ENCODE peak calls at places on chromosome 2, in seven cellular contexts. One of them, this sample, is unnamed.

GRCh38 chr2:47147011-47147410 is 8.1 kb downstream of the STPG4 start:
- DNase-seq in brain microvascular endothelial cell: no peak
- DNase-seq in HCT116: no peak
- DNase-seq in astrocyte: no peak
- DNase-seq in lower lobe of right lung: no peak
- DNase-seq in PC-3: no peak
- DNase-seq in mammary epithelial cell: no peak
- DNase-seq in this sample: no peak

GRCh38 chr2:84085562-84085961 is 373.5 kb downstream of the SUCLG1 start:
- DNase-seq in lower lobe of right lung: no peak
- DNase-seq in HCT116: no peak
- DNase-seq in PC-3: no peak
- DNase-seq in astrocyte: no peak
- DNase-seq in mammary epithelial cell: no peak
- DNase-seq in brain microvascular endothelial cell: no peak
- DNase-seq in this sample: no peak

GRCh38 chr2:213150315-213150951 is 979 bp downstream of the IKZF2 start:
- DNase-seq in PC-3: peak; percentile 81
- DNase-seq in astrocyte: peak; percentile 18
- DNase-seq in mammary epithelial cell: peak; percentile 57
- DNase-seq in lower lobe of right lung: no peak
- DNase-seq in brain microvascular endothelial cell: no peak
- DNase-seq in HCT116: no peak
- DNase-seq in this sample: peak; percentile 35

GRCh38 chr2:217166241-217166640 is 306.4 kb upstream of the TNP1 start:
- DNase-seq in mammary epithelial cell: peak; percentile 27
- DNase-seq in PC-3: peak; percentile 65
- DNase-seq in brain microvascular endothelial cell: peak; percentile 29
- DNase-seq in HCT116: peak; percentile 32
- DNase-seq in lower lobe of right lung: no peak
- DNase-seq in astrocyte: peak; percentile 46
- DNase-seq in this sample: no peak

GRCh38 chr2:96157649-96158553 is 12.7 kb upstream of the DUSP2 start:
- DNase-seq in astrocyte: no peak
- DNase-seq in HCT116: no peak
- DNase-seq in PC-3: no peak
- DNase-seq in mammary epithelial cell: no peak
- DNase-seq in brain microvascular endothelial cell: peak; percentile 37
- DNase-seq in lower lobe of right lung: peak; percentile 53
- DNase-seq in this sample: no peak

GRCh38 chr2:176157499-176158305 is 595 bp downstream of the HOXD3 start:
- DNase-seq in PC-3: no peak
- DNase-seq in astrocyte: no peak
- DNase-seq in mammary epithelial cell: no peak
- DNase-seq in lower lobe of right lung: no peak
- DNase-seq in brain microvascular endothelial cell: no peak
- DNase-seq in HCT116: no peak
- DNase-seq in this sample: no peak

GRCh38 chr2:8662239-8662879 is 19.5 kb upstream of the ID2 start:
- DNase-seq in mammary epithelial cell: peak; percentile 59
- DNase-seq in PC-3: peak; percentile 93
- DNase-seq in lower lobe of right lung: peak; percentile 28
- DNase-seq in brain microvascular endothelial cell: no peak
- DNase-seq in HCT116: peak; percentile 56
- DNase-seq in astrocyte: peak; percentile 78
- DNase-seq in this sample: peak; percentile 74

GRCh38 chr2:31324000-31324633 is 90.2 kb downstream of the EHD3 start:
- DNase-seq in brain microvascular endothelial cell: no peak
- DNase-seq in mammary epithelial cell: peak; percentile 44
- DNase-seq in astrocyte: no peak
- DNase-seq in lower lobe of right lung: no peak
- DNase-seq in HCT116: no peak
- DNase-seq in PC-3: peak; percentile 49
- DNase-seq in this sample: peak; percentile 63

GRCh38 chr2:85601771-85602475 is 575 bp downstream of the TMEM150A start:
- DNase-seq in astrocyte: no peak
- DNase-seq in lower lobe of right lung: peak; percentile 83
- DNase-seq in brain microvascular endothelial cell: no peak
- DNase-seq in HCT116: no peak
- DNase-seq in PC-3: peak; percentile 41
- DNase-seq in mammary epithelial cell: no peak
- DNase-seq in this sample: no peak

GRCh38 chr2:119387381-119388129 is 20.8 kb downstream of the DBI start:
- DNase-seq in astrocyte: peak; percentile 75
- DNase-seq in mammary epithelial cell: peak; percentile 76
- DNase-seq in HCT116: no peak
- DNase-seq in PC-3: no peak
- DNase-seq in lower lobe of right lung: peak; percentile 88
- DNase-seq in brain microvascular endothelial cell: peak; percentile 74
- DNase-seq in this sample: no peak

GRCh38 chr2:7835693-7836680 is 845.9 kb upstream of the ID2 start:
- DNase-seq in PC-3: no peak
- DNase-seq in mammary epithelial cell: no peak
- DNase-seq in brain microvascular endothelial cell: no peak
- DNase-seq in astrocyte: no peak
- DNase-seq in lower lobe of right lung: no peak
- DNase-seq in HCT116: no peak
- DNase-seq in this sample: no peak

GRCh38 chr2:199581935-199582336 is 124.2 kb upstream of the SATB2 start:
- DNase-seq in PC-3: no peak
- DNase-seq in HCT116: no peak
- DNase-seq in lower lobe of right lung: no peak
- DNase-seq in brain microvascular endothelial cell: peak; percentile 9
- DNase-seq in mammary epithelial cell: no peak
- DNase-seq in astrocyte: no peak
- DNase-seq in this sample: no peak

GRCh38 chr2:70088508-70089219 is 1.4 kb downstream of the PCBP1 start:
- DNase-seq in astrocyte: no peak
- DNase-seq in brain microvascular endothelial cell: no peak
- DNase-seq in lower lobe of right lung: no peak
- DNase-seq in mammary epithelial cell: no peak
- DNase-seq in PC-3: no peak
- DNase-seq in HCT116: no peak
- DNase-seq in this sample: no peak

GRCh38 chr2:162253435-162253834 is 10.2 kb upstream of the FAP start:
- DNase-seq in mammary epithelial cell: no peak
- DNase-seq in astrocyte: no peak
- DNase-seq in PC-3: no peak
- DNase-seq in HCT116: no peak
- DNase-seq in brain microvascular endothelial cell: no peak
- DNase-seq in lower lobe of right lung: no peak
- DNase-seq in this sample: no peak

GRCh38 chr2:45452866-45453265 is 158.2 kb downstream of the SRBD1 start:
- DNase-seq in PC-3: no peak
- DNase-seq in HCT116: no peak
- DNase-seq in lower lobe of right lung: no peak
- DNase-seq in brain microvascular endothelial cell: peak; percentile 76
- DNase-seq in mammary epithelial cell: no peak
- DNase-seq in astrocyte: peak; percentile 88
- DNase-seq in this sample: no peak

GRCh38 chr2:146927080-146927714 is 917.6 kb upstream of the ACVR2A start:
- DNase-seq in mammary epithelial cell: peak; percentile 59
- DNase-seq in astrocyte: peak; percentile 30
- DNase-seq in PC-3: peak; percentile 73
- DNase-seq in lower lobe of right lung: peak; percentile 43
- DNase-seq in brain microvascular endothelial cell: peak; percentile 62
- DNase-seq in HCT116: peak; percentile 39
- DNase-seq in this sample: peak; percentile 46

GRCh38 chr2:109214651-109215371 is 85.8 kb downstream of the SH3RF3 start:
- DNase-seq in mammary epithelial cell: no peak
- DNase-seq in brain microvascular endothelial cell: no peak
- DNase-seq in astrocyte: no peak
- DNase-seq in lower lobe of right lung: no peak
- DNase-seq in PC-3: no peak
- DNase-seq in HCT116: no peak
- DNase-seq in this sample: no peak

GRCh38 chr2:224178085-224178484 is 139.0 kb upstream of the SERPINE2 start:
- DNase-seq in HCT116: no peak
- DNase-seq in brain microvascular endothelial cell: peak; percentile 67
- DNase-seq in mammary epithelial cell: peak; percentile 53
- DNase-seq in astrocyte: peak; percentile 39
- DNase-seq in lower lobe of right lung: no peak
- DNase-seq in PC-3: no peak
- DNase-seq in this sample: peak; percentile 7

GRCh38 chr2:43041661-43042360 is 184.6 kb downstream of the ZFP36L2 start:
- DNase-seq in lower lobe of right lung: no peak
- DNase-seq in HCT116: no peak
- DNase-seq in astrocyte: peak; percentile 99
- DNase-seq in brain microvascular endothelial cell: peak; percentile 81
- DNase-seq in PC-3: peak; percentile 99
- DNase-seq in mammary epithelial cell: peak; percentile 88
- DNase-seq in this sample: peak; percentile 98

GRCh38 chr2:119292226-119292625 is 68.6 kb downstream of the STEAP3 start:
- DNase-seq in lower lobe of right lung: no peak
- DNase-seq in mammary epithelial cell: no peak
- DNase-seq in brain microvascular endothelial cell: peak; percentile 34
- DNase-seq in PC-3: peak; percentile 48
- DNase-seq in astrocyte: peak; percentile 18
- DNase-seq in HCT116: no peak
- DNase-seq in this sample: no peak

DNA sequence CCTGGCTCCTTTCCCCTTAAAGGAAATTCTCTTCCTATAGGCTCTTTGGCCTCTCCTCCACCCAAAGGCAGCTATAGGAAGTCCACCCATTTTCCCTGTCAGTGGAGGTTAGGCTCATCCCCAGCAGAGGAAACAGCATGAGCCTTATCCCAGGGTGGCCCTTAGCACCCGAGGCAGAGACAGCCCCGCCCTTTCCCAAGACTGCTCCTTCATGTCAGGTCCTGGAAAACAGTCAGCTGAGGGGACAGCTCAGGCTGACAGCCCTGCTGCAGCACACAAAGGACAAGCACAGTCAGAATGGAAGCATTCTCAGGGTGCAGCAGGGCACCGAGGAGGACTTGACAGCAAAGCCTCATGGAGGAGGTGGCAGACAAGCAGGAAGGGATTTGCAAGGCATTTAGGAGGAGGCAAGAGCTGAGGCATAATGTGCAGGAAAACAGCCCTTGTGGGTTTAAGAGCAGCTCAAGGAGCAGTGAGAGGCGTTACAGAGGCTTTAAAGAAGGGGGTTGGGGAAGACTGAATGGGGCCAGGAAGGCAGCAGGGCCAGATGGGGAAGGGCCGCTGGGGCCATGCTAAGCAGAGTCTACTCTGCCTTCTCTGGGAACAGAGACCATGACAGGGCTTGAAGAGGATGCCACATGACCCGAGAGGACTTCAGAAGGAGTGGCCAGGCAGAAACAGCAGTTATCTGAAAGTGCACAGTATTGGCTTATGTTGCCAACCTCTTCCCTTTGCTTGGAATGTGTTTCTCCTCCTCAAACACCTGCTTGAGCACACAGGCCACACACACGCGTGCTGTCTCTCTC is 216.6 kb downstream of the SH3BP4 start:
- DNase-seq in astrocyte: no peak
- DNase-seq in mammary epithelial cell: no peak
- DNase-seq in PC-3: peak; percentile 2
- DNase-seq in HCT116: no peak
- DNase-seq in lower lobe of right lung: no peak
- DNase-seq in brain microvascular endothelial cell: no peak
- DNase-seq in this sample: no peak
- H3K27ac ChIP-seq in astrocyte: no peak overlapping the region
- H3K27ac ChIP-seq in mammary epithelial cell: no peak overlapping the region
- H3K27ac ChIP-seq in PC-3: no peak overlapping the region
- H3K27ac ChIP-seq in HCT116: no peak overlapping the region
- H3K27ac ChIP-seq in lower lobe of right lung: no peak overlapping the region
- H3K27ac ChIP-seq in brain microvascular endothelial cell: no peak overlapping the region
- H3K27ac ChIP-seq in this sample: no peak overlapping the region

DNA sequence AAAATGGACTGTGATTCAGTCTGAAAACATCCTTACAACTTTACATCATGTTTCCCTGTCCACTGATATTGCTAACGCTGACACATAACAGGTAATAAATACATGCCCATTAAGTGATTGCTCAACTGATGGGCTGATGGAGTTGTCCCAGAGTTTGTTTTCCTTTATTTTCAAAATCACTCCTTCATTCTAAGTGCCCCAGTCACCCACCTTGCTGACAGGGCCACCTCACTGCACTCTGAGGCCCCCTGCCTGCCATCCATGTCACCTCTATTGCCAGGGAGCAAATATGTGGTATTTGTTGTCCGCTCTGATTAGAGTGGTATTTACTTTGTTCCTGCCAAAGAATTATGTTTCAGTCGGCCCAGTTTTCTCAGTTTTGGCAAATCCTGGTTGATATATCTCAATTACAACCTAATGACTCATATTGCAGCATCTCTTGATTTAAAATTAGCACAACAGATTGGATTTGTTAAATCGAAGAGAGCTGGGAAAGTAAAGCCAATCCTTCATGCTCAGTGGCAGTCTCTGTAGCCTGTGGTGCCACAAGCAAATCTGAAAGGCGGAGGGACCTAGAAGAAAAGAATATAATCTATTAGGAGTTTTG is 105.1 kb downstream of the RDH14 start:
- DNase-seq in astrocyte: peak; percentile 82
- DNase-seq in mammary epithelial cell: peak; percentile 5
- DNase-seq in brain microvascular endothelial cell: peak; percentile 47
- DNase-seq in HCT116: no peak
- DNase-seq in lower lobe of right lung: no peak
- DNase-seq in PC-3: peak; percentile 59
- DNase-seq in this sample: peak; percentile 24
- TF ChIP-seq CTCF in astrocyte: no peak
- TF ChIP-seq CTCF in mammary epithelial cell: no peak
- TF ChIP-seq CTCF in brain microvascular endothelial cell: peak; percentile 67
- TF ChIP-seq CTCF in HCT116: no peak
- TF ChIP-seq CTCF in lower lobe of right lung: no peak
- TF ChIP-seq CTCF in PC-3: peak; percentile 64
- TF ChIP-seq CTCF in this sample: no peak

DNA sequence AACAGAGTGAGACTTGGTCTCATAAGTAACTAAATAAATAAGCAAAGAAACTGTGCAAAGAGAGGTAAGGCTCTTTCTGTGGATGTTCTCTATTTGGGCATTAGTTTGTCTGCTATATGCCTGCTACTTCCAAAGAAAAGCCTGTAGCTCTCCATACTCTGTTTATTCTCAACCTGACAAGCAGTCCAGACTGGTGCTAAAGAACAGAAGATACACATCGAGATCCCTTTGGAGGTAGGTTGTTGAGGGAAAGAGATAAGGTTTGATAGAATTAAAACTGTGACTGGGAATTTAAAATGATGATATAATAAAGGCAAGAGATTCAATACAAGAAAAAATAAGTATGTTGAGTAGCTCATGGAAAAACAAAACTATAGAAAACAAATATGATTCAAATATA is 885.1 kb upstream of the FSHR start:
- DNase-seq in astrocyte: no peak
- DNase-seq in lower lobe of right lung: no peak
- DNase-seq in HCT116: no peak
- DNase-seq in PC-3: no peak
- DNase-seq in mammary epithelial cell: no peak
- DNase-seq in brain microvascular endothelial cell: no peak
- DNase-seq in this sample: no peak
- H3K27ac ChIP-seq in astrocyte: no peak overlapping the region
- H3K27ac ChIP-seq in lower lobe of right lung: no peak overlapping the region
- H3K27ac ChIP-seq in HCT116: no peak overlapping the region
- H3K27ac ChIP-seq in PC-3: no peak overlapping the region
- H3K27ac ChIP-seq in mammary epithelial cell: no peak overlapping the region
- H3K27ac ChIP-seq in brain microvascular endothelial cell: no peak overlapping the region
- H3K27ac ChIP-seq in this sample: no peak overlapping the region

DNA sequence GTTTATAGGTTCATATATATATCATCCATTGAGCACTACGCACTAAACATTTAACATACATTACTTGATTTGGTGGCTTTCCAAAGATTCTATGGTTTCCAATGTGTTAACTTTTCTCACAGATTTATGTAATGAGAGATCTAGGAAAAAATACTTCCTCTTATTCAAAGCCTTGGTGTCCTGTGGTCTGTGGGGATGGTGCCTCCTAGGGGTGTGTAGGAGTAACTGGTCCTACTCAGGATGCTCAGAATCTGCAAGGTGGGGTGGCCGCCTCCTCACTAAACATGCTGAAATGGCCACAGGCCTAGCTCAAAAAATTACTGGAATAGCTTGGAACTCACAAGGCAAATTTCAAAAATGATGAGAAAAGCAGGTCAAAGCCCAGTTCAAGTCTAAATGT is 11.6 kb downstream of the GPR55 start:
- DNase-seq in PC-3: no peak
- DNase-seq in astrocyte: no peak
- DNase-seq in lower lobe of right lung: peak; percentile 50
- DNase-seq in brain microvascular endothelial cell: no peak
- DNase-seq in HCT116: peak; percentile 15
- DNase-seq in mammary epithelial cell: no peak
- DNase-seq in this sample: no peak
- TF ChIP-seq CTCF in PC-3: peak; percentile 55
- TF ChIP-seq CTCF in astrocyte: no peak
- TF ChIP-seq CTCF in lower lobe of right lung: peak; percentile 31
- TF ChIP-seq CTCF in brain microvascular endothelial cell: peak; percentile 51
- TF ChIP-seq CTCF in HCT116: peak; percentile 38
- TF ChIP-seq CTCF in mammary epithelial cell: peak; percentile 31
- TF ChIP-seq CTCF in this sample: no peak

This sample was measured in RWPE1.